ENCODE peak calls at places on chromosomes 1 and 21, in seven cellular contexts. L, A, O, R, S, U and C are unnamed samples.

GRCh38 chr1:48667782-48668181 is 108.9 kb downstream of the BEND5 start:
- DNase-seq in L (no peak), A (no peak), O (no peak), R (no peak), S (no peak), U (peak; percentile 42), C (no peak)

GRCh38 chr1:112363636-112364035 is 32.4 kb upstream of the CTTNBP2NL start:
- DNase-seq in L (no peak), A (no peak), O (no peak), R (no peak), S (no peak), U (no peak), C (no peak)

GRCh38 chr1:154481058-154481457 is 21.0 kb upstream of the TDRD10 start:
- DNase-seq in L (no peak), A (no peak), O (no peak), R (no peak), S (no peak), U (peak; percentile 47), C (no peak)

GRCh38 chr21:9774347-9774746 is 747.0 kb upstream of the TPTE start:
- DNase-seq in L (no peak), A (no peak), O (no peak), R (no peak), S (no peak), U (no peak), C (no peak)

GRCh38 chr21:45108808-45109800 is 34.7 kb downstream of the ADARB1 start:
- DNase-seq in L (no peak), A (no peak), O (no peak), R (no peak), S (no peak), U (no peak), C (no peak)

GRCh38 chr1:168260393-168260792 is 20.3 kb upstream of the TBX19 start:
- DNase-seq in L (no peak), A (no peak), O (no peak), R (no peak), S (no peak), U (peak; percentile 10), C (no peak)

GRCh38 chr1:16174886-16175598 is 19.2 kb upstream of the EPHA2 start:
- DNase-seq in L (no peak), A (no peak), O (no peak), R (no peak), S (peak; percentile 24), U (no peak), C (no peak)

GRCh38 chr1:70890408-70890807 is 157.2 kb downstream of the PTGER3 start:
- DNase-seq in L (no peak), A (no peak), O (no peak), R (no peak), S (no peak), U (no peak), C (no peak)

GRCh38 chr1:30845891-30846290 is 62.7 kb downstream of the SDC3 start:
- DNase-seq in L (no peak), A (no peak), O (no peak), R (no peak), S (no peak), U (peak; percentile 57), C (no peak)

GRCh38 chr1:218164930-218165686 is 120.0 kb upstream of the RRP15 start:
- DNase-seq in L (peak; percentile 14), A (no peak), O (no peak), R (no peak), S (peak; percentile 12), U (peak; percentile 85), C (peak; percentile 46)

GRCh38 chr1:207956976-207957375 is 46.1 kb upstream of the CD34 start:
- DNase-seq in L (no peak), A (no peak), O (no peak), R (no peak), S (no peak), U (no peak), C (no peak)

GRCh38 chr1:3028531-3029282 is 7.4 kb downstream of the ACTRT2 start:
- DNase-seq in L (no peak), A (no peak), O (no peak), R (no peak), S (no peak), U (no peak), C (peak; percentile 29)

GRCh38 chr1:227828773-227829172 is 13.3 kb downstream of the PRSS38 start:
- DNase-seq in L (no peak), A (no peak), O (no peak), R (no peak), S (no peak), U (no peak), C (no peak)

GRCh38 chr1:177873238-177873637 is 96.6 kb downstream of the SEC16B start:
- DNase-seq in L (peak; percentile 38), A (no peak), O (no peak), R (peak; percentile 87), S (peak; percentile 73), U (no peak), C (no peak)

GRCh38 chr1:35452086-35452485 is 105.1 kb downstream of the KIAA0319L start:
- DNase-seq in L (no peak), A (peak; percentile 70), O (peak; percentile 75), R (peak; percentile 90), S (peak; percentile 38), U (peak; percentile 10), C (no peak)

GRCh38 chr21:36589352-36589971 is 109.5 kb upstream of the SIM2 start:
- DNase-seq in L (peak; percentile 9), A (peak; percentile 68), O (peak; percentile 53), R (peak; percentile 70), S (no peak), U (peak; percentile 65), C (no peak)

GRCh38 chr1:245207056-245207638 is 52.4 kb downstream of the KIF26B start:
- DNase-seq in L (no peak), A (no peak), O (no peak), R (no peak), S (peak; percentile 7), U (no peak), C (no peak)

GRCh38 chr1:23594927-23595353 is 35.6 kb upstream of the ID3 start:
- DNase-seq in L (no peak), A (no peak), O (no peak), R (no peak), S (no peak), U (no peak), C (no peak)

GRCh38 chr1:45170151-45170742 is 36.2 kb downstream of the ZSWIM5 start:
- DNase-seq in L (no peak), A (no peak), O (no peak), R (no peak), S (no peak), U (no peak), C (no peak)

GRCh38 chr1:103171041-103171590 is 62.8 kb upstream of the COL11A1 start:
- DNase-seq in L (no peak), A (no peak), O (no peak), R (no peak), S (no peak), U (no peak), C (no peak)

GRCh38 chr21:43193651-43194302 is 25.0 kb downstream of the CRYAA start:
- DNase-seq in L (no peak), A (peak; percentile 32), O (no peak), R (peak; percentile 53), S (peak; percentile 76), U (no peak), C (no peak)

GRCh38 chr1:62689524-62689923 is 1.3 kb upstream of the DOCK7 start:
- DNase-seq in L (no peak), A (no peak), O (no peak), R (peak; percentile 57), S (peak; percentile 61), U (no peak), C (no peak)

GRCh38 chr1:10529772-10530171 is 55.0 kb downstream of the PEX14 start:
- DNase-seq in L (no peak), A (no peak), O (no peak), R (no peak), S (no peak), U (peak; percentile 92), C (no peak)

GRCh38 chr1:10529096-10529495 is 54.3 kb downstream of the PEX14 start:
- DNase-seq in L (no peak), A (no peak), O (no peak), R (no peak), S (no peak), U (peak; percentile 50), C (no peak)

GRCh38 chr1:10528066-10529014 is 53.6 kb downstream of the PEX14 start:
- DNase-seq in L (no peak), A (peak; percentile 54), O (no peak), R (peak; percentile 90), S (peak; percentile 87), U (no peak), C (no peak)

GRCh38 chr1:10530756-10531155 is 56.0 kb downstream of the PEX14 start:
- DNase-seq in L (no peak), A (no peak), O (no peak), R (no peak), S (peak; percentile 76), U (no peak), C (no peak)

DNA sequence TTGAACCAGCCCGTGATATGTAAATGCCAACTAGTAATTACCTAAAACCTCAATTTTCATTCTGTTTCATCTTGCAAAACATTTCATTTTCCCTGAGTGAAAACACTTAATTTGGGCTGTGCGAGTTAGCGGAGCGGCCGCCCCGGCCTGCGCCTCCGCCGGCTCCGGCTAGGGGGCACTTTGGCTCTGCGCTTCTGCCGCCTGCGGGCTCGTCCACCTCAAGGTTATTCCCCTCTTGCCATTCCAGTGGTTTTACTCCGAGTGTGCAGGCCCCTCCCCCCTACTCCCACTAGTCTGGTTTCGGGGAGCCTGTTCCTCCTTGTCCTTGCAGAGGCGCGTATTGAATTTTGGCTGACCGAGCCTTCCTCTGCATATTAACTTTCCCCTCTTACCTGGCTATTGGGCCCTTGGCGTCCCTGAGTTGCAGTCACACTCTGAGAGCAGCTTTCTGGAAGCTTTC is 55.6 kb downstream of the PEX14 start:
- DNase-seq in L (peak; percentile 36), A (peak; percentile 66), O (peak; percentile 83), R (no peak), S (peak; percentile 73), U (peak; percentile 91), C (peak; percentile 44)
- TF ChIP-seq CTCF in L (no peak), A (peak; percentile 73), O (peak; percentile 88), R (no peak), S (peak; percentile 90), U (peak; percentile 83), C (peak; percentile 56)

DNA sequence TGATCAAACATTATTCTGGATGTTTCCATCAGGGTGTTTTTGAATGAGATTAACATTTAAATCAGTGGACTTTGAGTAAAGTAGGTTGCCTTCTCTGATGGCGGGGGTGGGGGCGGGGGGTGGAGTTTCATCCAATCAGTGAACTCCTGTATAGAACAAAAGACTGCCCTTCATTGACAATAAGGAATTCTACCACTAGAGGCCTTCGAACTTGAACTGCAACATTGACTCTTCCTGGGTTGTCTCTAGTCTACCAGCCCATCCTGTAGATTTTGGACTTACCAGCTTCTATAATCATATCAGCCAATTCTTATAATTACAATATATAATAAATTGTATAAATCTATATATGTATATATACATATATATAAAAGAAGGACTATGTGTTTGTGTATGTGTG is 520.4 kb upstream of the CXADR start:
- DNase-seq in L (no peak), A (no peak), O (no peak), R (no peak), S (no peak), U (peak; percentile 68), C (no peak)
- TF ChIP-seq CTCF in L (no peak), A (no peak), O (no peak), R (no peak), S (no peak), U (peak; percentile 25), C (no peak)

GRCh38 chr1:87221008-87221407 is 107.7 kb upstream of the LMO4 start:
- DNase-seq in L (no peak), A (no peak), O (no peak), R (no peak), S (no peak), U (no peak), C (no peak)
- TF ChIP-seq CTCF in L (no peak), A (no peak), O (no peak), R (no peak), S (no peak), U (no peak), C (no peak)

GRCh38 chr1:181423301-181423918 is 59.9 kb upstream of the CACNA1E start:
- DNase-seq in L (peak; percentile 47), A (peak; percentile 78), O (no peak), R (peak; percentile 43), S (peak; percentile 27), U (peak; percentile 73), C (no peak)
- TF ChIP-seq CTCF in L (peak; percentile 55), A (peak; percentile 46), O (peak; percentile 10), R (peak; percentile 30), S (peak; percentile 47), U (peak; percentile 61), C (no peak)